ENCODE peak calls at places on chromosomes 6 and 20, in ten cellular contexts. One of them, this sample, is unnamed.

GRCh38 chr20:23178806-23179205 is 92.7 kb upstream of the CD93 start:
- DNase-seq in activated naive CD8-positive, alpha-beta T cell treated with anti-CD3 and anti-CD28 coated beads, Interleukin-2, amount 50 U/mL, for 24 hours: no peak
- DNase-seq in aorta: no peak
- DNase-seq in naive B cell: no peak
- DNase-seq in GM18507: no peak
- DNase-seq in T-cell: no peak
- DNase-seq in Caki2: no peak
- DNase-seq in activated T-cell treated with anti-CD3 and anti-CD28 coated beads for 24 hours: no peak
- DNase-seq in NCI-H1048: no peak
- DNase-seq in CD4-positive, alpha-beta T cell: no peak
- DNase-seq in this sample: no peak

GRCh38 chr6:126113261-126113660 is 126.9 kb downstream of the TRMT11 start:
- DNase-seq in NCI-H1048: no peak
- DNase-seq in Caki2: no peak
- DNase-seq in T-cell: no peak
- DNase-seq in activated naive CD8-positive, alpha-beta T cell treated with anti-CD3 and anti-CD28 coated beads, Interleukin-2, amount 50 U/mL, for 24 hours: no peak
- DNase-seq in activated T-cell treated with anti-CD3 and anti-CD28 coated beads for 24 hours: no peak
- DNase-seq in CD4-positive, alpha-beta T cell: no peak
- DNase-seq in aorta: no peak
- DNase-seq in naive B cell: no peak
- DNase-seq in GM18507: no peak
- DNase-seq in this sample: no peak

GRCh38 chr6:95636552-95637376 is 59.4 kb downstream of the MANEA start:
- DNase-seq in aorta: no peak
- DNase-seq in naive B cell: no peak
- DNase-seq in Caki2: no peak
- DNase-seq in activated T-cell treated with anti-CD3 and anti-CD28 coated beads for 24 hours: no peak
- DNase-seq in CD4-positive, alpha-beta T cell: no peak
- DNase-seq in activated naive CD8-positive, alpha-beta T cell treated with anti-CD3 and anti-CD28 coated beads, Interleukin-2, amount 50 U/mL, for 24 hours: no peak
- DNase-seq in NCI-H1048: no peak
- DNase-seq in T-cell: no peak
- DNase-seq in GM18507: no peak
- DNase-seq in this sample: no peak

GRCh38 chr20:39822667-39823066 is 860.5 kb downstream of the DHX35 start:
- DNase-seq in GM18507: no peak
- DNase-seq in activated naive CD8-positive, alpha-beta T cell treated with anti-CD3 and anti-CD28 coated beads, Interleukin-2, amount 50 U/mL, for 24 hours: no peak
- DNase-seq in CD4-positive, alpha-beta T cell: no peak
- DNase-seq in activated T-cell treated with anti-CD3 and anti-CD28 coated beads for 24 hours: no peak
- DNase-seq in aorta: no peak
- DNase-seq in Caki2: no peak
- DNase-seq in T-cell: no peak
- DNase-seq in naive B cell: no peak
- DNase-seq in NCI-H1048: no peak
- DNase-seq in this sample: no peak

GRCh38 chr6:30646450-30647038 is 389 bp upstream of the C6orf136 start:
- DNase-seq in aorta: peak; percentile 95
- DNase-seq in T-cell: peak; percentile 93
- DNase-seq in activated naive CD8-positive, alpha-beta T cell treated with anti-CD3 and anti-CD28 coated beads, Interleukin-2, amount 50 U/mL, for 24 hours: peak; percentile 93
- DNase-seq in naive B cell: no peak
- DNase-seq in activated T-cell treated with anti-CD3 and anti-CD28 coated beads for 24 hours: no peak
- DNase-seq in CD4-positive, alpha-beta T cell: peak; percentile 86
- DNase-seq in GM18507: no peak
- DNase-seq in NCI-H1048: no peak
- DNase-seq in Caki2: no peak
- DNase-seq in this sample: peak; percentile 88

GRCh38 chr6:139133733-139134360 is 1.0 kb upstream of the HECA start:
- DNase-seq in Caki2: no peak
- DNase-seq in T-cell: no peak
- DNase-seq in aorta: no peak
- DNase-seq in GM18507: no peak
- DNase-seq in naive B cell: peak; percentile 36
- DNase-seq in activated T-cell treated with anti-CD3 and anti-CD28 coated beads for 24 hours: no peak
- DNase-seq in CD4-positive, alpha-beta T cell: no peak
- DNase-seq in activated naive CD8-positive, alpha-beta T cell treated with anti-CD3 and anti-CD28 coated beads, Interleukin-2, amount 50 U/mL, for 24 hours: no peak
- DNase-seq in NCI-H1048: no peak
- DNase-seq in this sample: no peak

GRCh38 chr6:76702187-76702586 is 629.7 kb upstream of the IMPG1 start:
- DNase-seq in CD4-positive, alpha-beta T cell: no peak
- DNase-seq in Caki2: no peak
- DNase-seq in NCI-H1048: no peak
- DNase-seq in GM18507: no peak
- DNase-seq in aorta: no peak
- DNase-seq in activated naive CD8-positive, alpha-beta T cell treated with anti-CD3 and anti-CD28 coated beads, Interleukin-2, amount 50 U/mL, for 24 hours: no peak
- DNase-seq in T-cell: no peak
- DNase-seq in naive B cell: no peak
- DNase-seq in activated T-cell treated with anti-CD3 and anti-CD28 coated beads for 24 hours: no peak
- DNase-seq in this sample: no peak

GRCh38 chr6:2528156-2528555 is 222.6 kb downstream of the MYLK4 start:
- DNase-seq in CD4-positive, alpha-beta T cell: no peak
- DNase-seq in GM18507: no peak
- DNase-seq in NCI-H1048: no peak
- DNase-seq in naive B cell: no peak
- DNase-seq in aorta: no peak
- DNase-seq in activated T-cell treated with anti-CD3 and anti-CD28 coated beads for 24 hours: no peak
- DNase-seq in Caki2: no peak
- DNase-seq in activated naive CD8-positive, alpha-beta T cell treated with anti-CD3 and anti-CD28 coated beads, Interleukin-2, amount 50 U/mL, for 24 hours: no peak
- DNase-seq in T-cell: no peak
- DNase-seq in this sample: no peak

GRCh38 chr6:107763959-107764358 is 60.2 kb downstream of the SCML4 start:
- DNase-seq in naive B cell: no peak
- DNase-seq in activated T-cell treated with anti-CD3 and anti-CD28 coated beads for 24 hours: no peak
- DNase-seq in T-cell: no peak
- DNase-seq in activated naive CD8-positive, alpha-beta T cell treated with anti-CD3 and anti-CD28 coated beads, Interleukin-2, amount 50 U/mL, for 24 hours: no peak
- DNase-seq in aorta: no peak
- DNase-seq in Caki2: no peak
- DNase-seq in GM18507: no peak
- DNase-seq in CD4-positive, alpha-beta T cell: no peak
- DNase-seq in NCI-H1048: no peak
- DNase-seq in this sample: no peak

GRCh38 chr6:166772518-166772917 is 145.5 kb upstream of the RPS6KA2 start:
- DNase-seq in GM18507: no peak
- DNase-seq in Caki2: no peak
- DNase-seq in NCI-H1048: no peak
- DNase-seq in activated T-cell treated with anti-CD3 and anti-CD28 coated beads for 24 hours: no peak
- DNase-seq in activated naive CD8-positive, alpha-beta T cell treated with anti-CD3 and anti-CD28 coated beads, Interleukin-2, amount 50 U/mL, for 24 hours: no peak
- DNase-seq in T-cell: no peak
- DNase-seq in CD4-positive, alpha-beta T cell: no peak
- DNase-seq in naive B cell: no peak
- DNase-seq in aorta: no peak
- DNase-seq in this sample: no peak

GRCh38 chr20:59253779-59254319 is 46.6 kb upstream of the EDN3 start:
- DNase-seq in T-cell: peak; percentile 31
- DNase-seq in naive B cell: no peak
- DNase-seq in NCI-H1048: no peak
- DNase-seq in GM18507: no peak
- DNase-seq in Caki2: no peak
- DNase-seq in aorta: no peak
- DNase-seq in CD4-positive, alpha-beta T cell: peak; percentile 22
- DNase-seq in activated naive CD8-positive, alpha-beta T cell treated with anti-CD3 and anti-CD28 coated beads, Interleukin-2, amount 50 U/mL, for 24 hours: peak; percentile 45
- DNase-seq in activated T-cell treated with anti-CD3 and anti-CD28 coated beads for 24 hours: no peak
- DNase-seq in this sample: peak; percentile 6

GRCh38 chr6:61688165-61688564 is 597.9 kb downstream of the KHDRBS2 start:
- DNase-seq in activated T-cell treated with anti-CD3 and anti-CD28 coated beads for 24 hours: no peak
- DNase-seq in T-cell: no peak
- DNase-seq in aorta: no peak
- DNase-seq in GM18507: no peak
- DNase-seq in naive B cell: no peak
- DNase-seq in NCI-H1048: no peak
- DNase-seq in Caki2: no peak
- DNase-seq in CD4-positive, alpha-beta T cell: no peak
- DNase-seq in activated naive CD8-positive, alpha-beta T cell treated with anti-CD3 and anti-CD28 coated beads, Interleukin-2, amount 50 U/mL, for 24 hours: no peak
- DNase-seq in this sample: no peak

GRCh38 chr20:50792708-50793574 is 1.9 kb upstream of the BCAS4 start:
- DNase-seq in GM18507: no peak
- DNase-seq in naive B cell: no peak
- DNase-seq in activated naive CD8-positive, alpha-beta T cell treated with anti-CD3 and anti-CD28 coated beads, Interleukin-2, amount 50 U/mL, for 24 hours: no peak
- DNase-seq in Caki2: no peak
- DNase-seq in aorta: no peak
- DNase-seq in CD4-positive, alpha-beta T cell: no peak
- DNase-seq in T-cell: no peak
- DNase-seq in activated T-cell treated with anti-CD3 and anti-CD28 coated beads for 24 hours: no peak
- DNase-seq in NCI-H1048: no peak
- DNase-seq in this sample: no peak